ENCODE peak calls at places on chromosomes 3 and 15, in ten cellular contexts. One of them, this sample, is unnamed.

GRCh38 chr3:187946031-187946691 is 200.9 kb upstream of the BCL6 start:
- DNase-seq in HEK293T: no peak
- DNase-seq in LoVo: no peak
- DNase-seq in OCI-M1: no peak
- DNase-seq in colonic mucosa: no peak
- DNase-seq in stimulated activated effector memory CD8-positive, alpha-beta T cell treated with anti-CD3 and anti-CD28 coated beads, Interleukin-12 subunit alpha, Interleukin-12 subunit beta, amount 100 ng/mL, for 72 hours: no peak
- DNase-seq in A172: no peak
- DNase-seq in iris pigment epithelial cell: peak; percentile 73
- DNase-seq in esophagus squamous epithelium: no peak
- DNase-seq in amniotic stem cell: no peak
- DNase-seq in this sample: peak; percentile 14

GRCh38 chr3:10338164-10338470 is 17.2 kb upstream of the SEC13 start:
- DNase-seq in HEK293T: no peak
- DNase-seq in colonic mucosa: no peak
- DNase-seq in esophagus squamous epithelium: no peak
- DNase-seq in iris pigment epithelial cell: no peak
- DNase-seq in amniotic stem cell: no peak
- DNase-seq in OCI-M1: no peak
- DNase-seq in A172: no peak
- DNase-seq in LoVo: no peak
- DNase-seq in stimulated activated effector memory CD8-positive, alpha-beta T cell treated with anti-CD3 and anti-CD28 coated beads, Interleukin-12 subunit alpha, Interleukin-12 subunit beta, amount 100 ng/mL, for 72 hours: no peak
- DNase-seq in this sample: no peak

GRCh38 chr15:58537033-58537432 is 105.2 kb downstream of the LIPC start:
- DNase-seq in esophagus squamous epithelium: no peak
- DNase-seq in OCI-M1: no peak
- DNase-seq in stimulated activated effector memory CD8-positive, alpha-beta T cell treated with anti-CD3 and anti-CD28 coated beads, Interleukin-12 subunit alpha, Interleukin-12 subunit beta, amount 100 ng/mL, for 72 hours: no peak
- DNase-seq in colonic mucosa: no peak
- DNase-seq in A172: no peak
- DNase-seq in LoVo: no peak
- DNase-seq in iris pigment epithelial cell: no peak
- DNase-seq in HEK293T: no peak
- DNase-seq in amniotic stem cell: no peak
- DNase-seq in this sample: no peak

GRCh38 chr3:12904951-12905315 is 63.6 kb upstream of the RPL32 start:
- DNase-seq in esophagus squamous epithelium: no peak
- DNase-seq in HEK293T: no peak
- DNase-seq in colonic mucosa: no peak
- DNase-seq in iris pigment epithelial cell: no peak
- DNase-seq in stimulated activated effector memory CD8-positive, alpha-beta T cell treated with anti-CD3 and anti-CD28 coated beads, Interleukin-12 subunit alpha, Interleukin-12 subunit beta, amount 100 ng/mL, for 72 hours: no peak
- DNase-seq in amniotic stem cell: no peak
- DNase-seq in LoVo: no peak
- DNase-seq in A172: no peak
- DNase-seq in OCI-M1: no peak
- DNase-seq in this sample: no peak

GRCh38 chr3:42013652-42014442 is 51.9 kb upstream of the ULK4 start:
- DNase-seq in LoVo: no peak
- DNase-seq in amniotic stem cell: no peak
- DNase-seq in colonic mucosa: peak; percentile 43
- DNase-seq in stimulated activated effector memory CD8-positive, alpha-beta T cell treated with anti-CD3 and anti-CD28 coated beads, Interleukin-12 subunit alpha, Interleukin-12 subunit beta, amount 100 ng/mL, for 72 hours: peak; percentile 24
- DNase-seq in OCI-M1: peak; percentile 67
- DNase-seq in HEK293T: peak; percentile 39
- DNase-seq in A172: no peak
- DNase-seq in esophagus squamous epithelium: no peak
- DNase-seq in iris pigment epithelial cell: no peak
- DNase-seq in this sample: no peak

GRCh38 chr3:76307556-76307955 is 522.2 kb upstream of the ZNF717 start:
- DNase-seq in HEK293T: no peak
- DNase-seq in iris pigment epithelial cell: peak; percentile 77
- DNase-seq in OCI-M1: no peak
- DNase-seq in stimulated activated effector memory CD8-positive, alpha-beta T cell treated with anti-CD3 and anti-CD28 coated beads, Interleukin-12 subunit alpha, Interleukin-12 subunit beta, amount 100 ng/mL, for 72 hours: no peak
- DNase-seq in esophagus squamous epithelium: no peak
- DNase-seq in amniotic stem cell: no peak
- DNase-seq in LoVo: no peak
- DNase-seq in A172: no peak
- DNase-seq in colonic mucosa: no peak
- DNase-seq in this sample: no peak

GRCh38 chr15:28969511-28970085 is 83.8 kb downstream of the APBA2 start:
- DNase-seq in iris pigment epithelial cell: no peak
- DNase-seq in esophagus squamous epithelium: no peak
- DNase-seq in OCI-M1: no peak
- DNase-seq in amniotic stem cell: no peak
- DNase-seq in LoVo: no peak
- DNase-seq in HEK293T: no peak
- DNase-seq in A172: peak; percentile 35
- DNase-seq in colonic mucosa: no peak
- DNase-seq in stimulated activated effector memory CD8-positive, alpha-beta T cell treated with anti-CD3 and anti-CD28 coated beads, Interleukin-12 subunit alpha, Interleukin-12 subunit beta, amount 100 ng/mL, for 72 hours: no peak
- DNase-seq in this sample: no peak

GRCh38 chr3:12483364-12483763 is 916 bp upstream of the TSEN2 start:
- DNase-seq in A172: peak; percentile 20
- DNase-seq in amniotic stem cell: no peak
- DNase-seq in OCI-M1: no peak
- DNase-seq in iris pigment epithelial cell: peak; percentile 18
- DNase-seq in esophagus squamous epithelium: no peak
- DNase-seq in HEK293T: no peak
- DNase-seq in stimulated activated effector memory CD8-positive, alpha-beta T cell treated with anti-CD3 and anti-CD28 coated beads, Interleukin-12 subunit alpha, Interleukin-12 subunit beta, amount 100 ng/mL, for 72 hours: no peak
- DNase-seq in colonic mucosa: no peak
- DNase-seq in LoVo: peak; percentile 31
- DNase-seq in this sample: peak; percentile 6

GRCh38 chr3:18444597-18445420 is 19.7 kb upstream of the SATB1 start:
- DNase-seq in A172: peak; percentile 26
- DNase-seq in stimulated activated effector memory CD8-positive, alpha-beta T cell treated with anti-CD3 and anti-CD28 coated beads, Interleukin-12 subunit alpha, Interleukin-12 subunit beta, amount 100 ng/mL, for 72 hours: peak; percentile 74
- DNase-seq in iris pigment epithelial cell: peak; percentile 50
- DNase-seq in OCI-M1: peak; percentile 1
- DNase-seq in esophagus squamous epithelium: no peak
- DNase-seq in HEK293T: peak; percentile 79
- DNase-seq in amniotic stem cell: no peak
- DNase-seq in colonic mucosa: peak; percentile 67
- DNase-seq in LoVo: peak; percentile 72
- DNase-seq in this sample: peak; percentile 32

GRCh38 chr3:106957021-106957420 is 420.2 kb upstream of the CCDC54 start:
- DNase-seq in amniotic stem cell: peak; percentile 5
- DNase-seq in LoVo: no peak
- DNase-seq in OCI-M1: no peak
- DNase-seq in esophagus squamous epithelium: no peak
- DNase-seq in iris pigment epithelial cell: peak; percentile 72
- DNase-seq in A172: no peak
- DNase-seq in HEK293T: no peak
- DNase-seq in colonic mucosa: no peak
- DNase-seq in stimulated activated effector memory CD8-positive, alpha-beta T cell treated with anti-CD3 and anti-CD28 coated beads, Interleukin-12 subunit alpha, Interleukin-12 subunit beta, amount 100 ng/mL, for 72 hours: no peak
- DNase-seq in this sample: no peak

GRCh38 chr15:39623550-39623931 is 42.7 kb downstream of the THBS1 start:
- DNase-seq in OCI-M1: no peak
- DNase-seq in amniotic stem cell: no peak
- DNase-seq in esophagus squamous epithelium: no peak
- DNase-seq in LoVo: no peak
- DNase-seq in colonic mucosa: no peak
- DNase-seq in iris pigment epithelial cell: no peak
- DNase-seq in A172: no peak
- DNase-seq in HEK293T: no peak
- DNase-seq in stimulated activated effector memory CD8-positive, alpha-beta T cell treated with anti-CD3 and anti-CD28 coated beads, Interleukin-12 subunit alpha, Interleukin-12 subunit beta, amount 100 ng/mL, for 72 hours: no peak
- DNase-seq in this sample: no peak

GRCh38 chr3:43755511-43756200 is 64.9 kb downstream of the ABHD5 start:
- DNase-seq in amniotic stem cell: no peak
- DNase-seq in stimulated activated effector memory CD8-positive, alpha-beta T cell treated with anti-CD3 and anti-CD28 coated beads, Interleukin-12 subunit alpha, Interleukin-12 subunit beta, amount 100 ng/mL, for 72 hours: no peak
- DNase-seq in iris pigment epithelial cell: no peak
- DNase-seq in esophagus squamous epithelium: no peak
- DNase-seq in colonic mucosa: no peak
- DNase-seq in LoVo: no peak
- DNase-seq in A172: no peak
- DNase-seq in OCI-M1: peak; percentile 9
- DNase-seq in HEK293T: no peak
- DNase-seq in this sample: no peak